ENCODE peak calls at places on chromosomes 5 and 9, in six cellular contexts. H is OCI-LY7, E is hepatocyte, N is GM23338, Y is foreskin fibroblast, R is HCT116. M is an unnamed sample.

GRCh38 chr9:74760031-74760700 is 127.6 kb downstream of the TRPM6 start:
- DNase-seq in E (no peak), R (no peak), N (no peak), H (no peak), Y (peak), M (no peak)

GRCh38 chr9:124570942-124571666 is 63.9 kb upstream of the NR5A1 start:
- DNase-seq in E (no peak), R (no peak), N (no peak), H (no peak), Y (no peak), M (no peak)

GRCh38 chr5:104018299-104018698 is 455.7 kb upstream of the NUDT12 start:
- DNase-seq in E (no peak), Y (no peak), H (no peak), N (no peak), R (peak), M (no peak)

GRCh38 chr5:122111513-122111912 is 17.8 kb upstream of the ZNF474 start:
- DNase-seq in Y (no peak), H (no peak), R (no peak), N (no peak), E (no peak), M (no peak)

GRCh38 chr5:59840200-59840601 is 53.3 kb downstream of the PDE4D start:
- DNase-seq in E (peak), R (no peak), N (no peak), Y (peak), H (no peak), M (no peak)

GRCh38 chr5:52580921-52581320 is 206.8 kb upstream of the ITGA1 start:
- DNase-seq in R (no peak), H (no peak), Y (no peak), E (no peak), N (no peak), M (no peak)

GRCh38 chr9:134469041-134469875 is 143.0 kb downstream of the RXRA start:
- DNase-seq in E (peak), H (no peak), R (no peak), N (no peak), Y (no peak), M (no peak)

GRCh38 chr5:145633474-145633873 is 201.7 kb downstream of the PRELID2 start:
- DNase-seq in E (no peak), N (no peak), Y (no peak), H (no peak), R (no peak), M (no peak)

GRCh38 chr5:59588922-59589321 is 304.6 kb downstream of the PDE4D start:
- DNase-seq in N (no peak), H (no peak), E (no peak), Y (peak), R (no peak), M (no peak)

GRCh38 chr5:16453609-16454008 is 12.0 kb downstream of the ZNF622 start:
- DNase-seq in H (no peak), E (no peak), R (no peak), Y (no peak), N (peak), M (no peak)
- TF ChIP-seq CTCF in H (peak), E (peak), R (no peak), Y (no peak), N (peak), M (no peak)

DNA sequence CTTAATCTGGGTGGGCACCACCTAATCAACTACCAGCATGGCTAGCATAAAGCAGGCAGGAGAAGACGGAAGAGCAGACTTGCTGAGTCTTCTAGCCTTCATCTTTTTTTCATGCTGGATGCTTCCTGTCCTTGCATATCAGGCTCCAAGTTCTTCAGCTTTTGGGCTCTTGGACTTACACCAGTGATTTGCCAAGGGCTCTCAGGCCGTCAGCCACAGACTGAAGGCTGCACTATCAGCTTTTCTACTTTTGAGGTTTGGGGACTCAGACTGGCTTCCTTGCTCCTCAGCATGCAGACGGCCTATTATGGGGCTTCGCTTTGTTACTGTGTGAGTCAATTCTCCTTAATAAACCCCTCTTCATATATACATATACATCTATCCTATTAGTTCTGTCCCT is 180.2 kb downstream of the TRPM3 start:
- DNase-seq in N (no peak), H (no peak), R (no peak), E (no peak), Y (no peak), M (no peak)
- TF ChIP-seq CTCF in N (no peak), H (no peak), R (no peak), E (no peak), Y (no peak), M (no peak)

GRCh38 chr9:36293918-36294317 is 35.7 kb upstream of the GNE start:
- DNase-seq in Y (no peak), E (no peak), H (no peak), N (no peak), R (no peak), M (no peak)

GRCh38 chr9:36292641-36293040 is 34.4 kb upstream of the GNE start:
- DNase-seq in Y (no peak), H (no peak), E (no peak), N (peak), R (no peak), M (no peak)

GRCh38 chr9:36293171-36293570 is 34.9 kb upstream of the GNE start:
- DNase-seq in H (no peak), R (no peak), E (no peak), N (no peak), Y (no peak), M (no peak)

GRCh38 chr9:36289836-36290435 is 31.7 kb upstream of the GNE start:
- DNase-seq in Y (no peak), H (no peak), N (no peak), R (no peak), E (no peak), M (no peak)

DNA sequence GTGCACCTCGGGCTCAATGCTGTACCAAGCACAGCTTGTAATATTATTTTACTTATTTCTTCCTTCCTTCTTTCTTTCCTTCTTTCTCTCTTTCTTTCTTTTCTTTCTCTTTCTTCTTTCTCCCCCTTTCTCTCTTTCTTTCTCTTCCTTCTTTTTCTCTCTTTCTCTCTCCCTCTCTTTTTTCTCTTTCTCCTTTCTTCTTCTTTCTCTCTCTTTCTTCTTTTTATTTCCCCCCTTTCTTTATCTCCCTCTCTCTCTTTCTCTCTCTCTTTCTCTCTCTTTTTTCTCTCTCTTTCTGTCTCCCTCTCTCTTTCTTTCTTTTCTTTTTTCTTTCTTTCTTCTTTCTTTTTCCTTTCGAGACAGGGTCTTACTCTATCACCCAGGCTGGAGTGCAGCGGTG is 32.7 kb upstream of the GNE start:
- DNase-seq in E (no peak), H (no peak), Y (no peak), R (no peak), N (no peak), M (no peak)
- TF ChIP-seq CTCF in E (no peak), H (no peak), Y (no peak), R (no peak), N (no peak), M (no peak)

GRCh38 chr9:69173891-69174644 is at the start of gene TJP2:
- DNase-seq in H (peak), N (peak), E (peak), Y (peak), R (no peak), M (peak)
- TF ChIP-seq CTCF in H (no peak), N (no peak), E (no peak), Y (no peak), R (no peak), M (no peak)